ENCODE peak calls at places on chromosomes 3 and 15, in six cellular contexts. D is mammary epithelial cell; R is breast epithelium; S is right cardiac atrium; A is transverse colon; K is CD8-positive, alpha-beta T cell. H is an unnamed sample. For H3K4me1, the result is how much of the 10 kb centered on the place peaks cover.

GRCh38 chr3:100400424-100400781 is 486 bp downstream of the TOMM70 start:
- DNase-seq in D (peak), R (no peak), S (no peak), A (no peak), K (peak), H (peak)

GRCh38 chr15:82122754-82123400 is 77.1 kb upstream of the MEX3B start:
- DNase-seq in D (peak), R (no peak), S (peak), A (no peak), K (no peak), H (no peak)

GRCh38 chr3:159855599-159856495 is 132.8 kb upstream of the IL12A start:
- DNase-seq in D (no peak), R (no peak), S (no peak), A (no peak), K (no peak), H (no peak)

GRCh38 chr15:39209548-39210211 is 371.2 kb upstream of the THBS1 start:
- DNase-seq in D (no peak), R (no peak), S (no peak), A (no peak), K (no peak), H (no peak)

GRCh38 chr3:12944849-12945248 is 103.5 kb upstream of the RPL32 start:
- DNase-seq in D (no peak), R (no peak), S (no peak), A (no peak), K (no peak), H (no peak)

GRCh38 chr3:50862221-50862620 is 187.5 kb downstream of the DOCK3 start:
- DNase-seq in D (no peak), R (no peak), S (no peak), A (no peak), K (no peak), H (no peak)

GRCh38 chr3:111714305-111714704 is 119.2 kb upstream of the ZBED2 start:
- DNase-seq in D (peak), R (no peak), S (no peak), A (no peak), K (no peak), H (no peak)

GRCh38 chr15:86538141-86538540 is 458.5 kb downstream of the AGBL1 start:
- DNase-seq in D (peak), R (no peak), S (no peak), A (no peak), K (no peak), H (no peak)

GRCh38 chr3:86923071-86923476 is 67.9 kb downstream of the VGLL3 start:
- DNase-seq in D (peak), R (no peak), S (no peak), A (no peak), K (no peak), H (no peak)

GRCh38 chr15:32877201-32877600 is 159.4 kb downstream of the GREM1 start:
- DNase-seq in D (no peak), R (no peak), S (no peak), A (no peak), K (no peak), H (no peak)

GRCh38 chr15:35087759-35088158 is 2.7 kb upstream of the NANOGP8 start:
- DNase-seq in D (peak), R (no peak), S (no peak), A (no peak), K (no peak), H (no peak)

GRCh38 chr15:39232512-39232911 is 348.4 kb upstream of the THBS1 start:
- DNase-seq in D (peak), R (no peak), S (no peak), A (no peak), K (no peak), H (no peak)

GRCh38 chr15:46644493-46645481 is 1010.0 kb downstream of the SQOR start:
- DNase-seq in D (no peak), R (no peak), S (no peak), A (no peak), K (no peak), H (no peak)

GRCh38 chr15:75043509-75044257 is 20.3 kb downstream of the PPCDC start:
- DNase-seq in D (peak), R (peak), S (peak), A (peak), K (peak), H (peak)
- H3K4me1 ChIP-seq in D (under half), R (under half), S (under half), A (half or more), K (under half), H (half or more)

DNA sequence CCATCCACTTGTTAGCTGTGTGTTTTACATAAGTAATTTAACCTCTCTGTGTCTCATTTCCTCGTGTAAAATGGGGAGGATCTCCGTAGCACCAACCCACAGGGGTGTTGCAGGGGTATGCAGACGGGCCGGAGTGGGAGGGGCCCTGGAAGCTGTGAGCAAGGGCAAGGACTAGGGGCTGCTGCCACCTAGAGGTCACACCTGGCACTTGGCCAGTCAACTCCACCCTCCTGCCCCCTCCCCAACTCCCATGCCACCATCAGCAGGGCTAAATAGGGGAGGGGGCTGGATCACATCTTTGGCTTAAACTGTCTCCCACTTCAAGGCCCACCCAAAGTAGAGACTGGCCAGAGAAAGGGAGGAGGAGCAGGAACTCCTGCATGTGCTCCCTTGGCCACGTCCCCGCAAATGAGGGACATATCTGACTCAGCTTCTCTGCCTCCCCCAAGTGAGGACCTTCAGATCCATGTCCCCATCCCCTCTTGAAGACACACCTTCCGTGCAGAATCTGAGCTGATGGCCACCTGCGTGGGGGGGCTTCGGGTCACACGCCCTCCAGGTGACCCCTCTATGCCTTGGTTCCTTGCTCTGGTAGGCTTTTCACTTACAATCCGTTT is 2.6 kb downstream of the CCDC9B start:
- DNase-seq in D (peak), R (no peak), S (peak), A (peak), K (peak), H (peak)
- H3K4me1 ChIP-seq in D (half or more), R (under half), S (under half), A (half or more), K (under half), H (under half)

GRCh38 chr3:188134079-188134478 is 19.9 kb upstream of the LPP start:
- DNase-seq in D (no peak), R (no peak), S (no peak), A (no peak), K (no peak), H (no peak)

GRCh38 chr3:188134856-188135255 is 19.1 kb upstream of the LPP start:
- DNase-seq in D (no peak), R (no peak), S (no peak), A (no peak), K (no peak), H (no peak)

GRCh38 chr3:188139466-188139865 is 14.5 kb upstream of the LPP start:
- DNase-seq in D (no peak), R (no peak), S (no peak), A (no peak), K (no peak), H (no peak)

GRCh38 chr3:188135271-188135670 is 18.7 kb upstream of the LPP start:
- DNase-seq in D (no peak), R (no peak), S (no peak), A (no peak), K (no peak), H (no peak)

GRCh38 chr3:188137062-188137461 is 16.9 kb upstream of the LPP start:
- DNase-seq in D (no peak), R (no peak), S (no peak), A (no peak), K (no peak), H (peak)
- H3K4me1 ChIP-seq in D (under half), R (under half), S (under half), A (under half), K (under half), H (under half)

GRCh38 chr3:52655895-52656294 is 29.8 kb downstream of the PBRM1 start:
- DNase-seq in D (no peak), R (no peak), S (no peak), A (no peak), K (no peak), H (no peak)

GRCh38 chr3:52645549-52645948 is 40.2 kb downstream of the PBRM1 start:
- DNase-seq in D (peak), R (no peak), S (no peak), A (no peak), K (no peak), H (no peak)

GRCh38 chr3:52649461-52650210 is 36.1 kb downstream of the PBRM1 start:
- DNase-seq in D (no peak), R (no peak), S (no peak), A (no peak), K (no peak), H (no peak)

GRCh38 chr3:52651592-52651991 is 34.1 kb downstream of the PBRM1 start:
- DNase-seq in D (no peak), R (no peak), S (no peak), A (no peak), K (no peak), H (no peak)

GRCh38 chr3:52650437-52650836 is 35.3 kb downstream of the PBRM1 start:
- DNase-seq in D (no peak), R (no peak), S (no peak), A (no peak), K (no peak), H (no peak)
- H3K4me1 ChIP-seq in D (under half), R (under half), S (under half), A (under half), K (under half), H (under half)

DNA sequence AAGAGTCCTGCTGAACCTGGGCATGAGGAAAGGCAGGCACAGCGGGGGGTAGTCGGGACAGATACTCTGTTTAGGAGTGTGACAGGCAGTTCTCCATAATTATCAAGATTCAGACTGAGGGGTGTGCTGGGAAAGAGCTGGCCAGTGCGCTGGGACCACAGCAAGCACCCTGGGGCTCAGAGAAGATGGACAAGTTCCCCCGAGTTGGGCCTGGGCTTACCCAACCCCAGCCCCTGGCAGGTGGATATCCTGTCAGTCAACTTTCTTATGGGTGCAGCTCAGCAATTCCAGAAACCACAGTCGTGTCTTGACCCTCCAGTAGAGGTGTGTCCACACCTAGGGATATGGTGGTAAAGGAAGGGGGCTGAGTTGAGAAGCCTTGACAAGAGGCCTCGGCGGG is 49.2 kb upstream of the PRR20G start:
- DNase-seq in D (no peak), R (no peak), S (no peak), A (no peak), K (no peak), H (no peak)
- H3K4me1 ChIP-seq in D (under half), R (under half), S (under half), A (under half), K (under half), H (under half)

GRCh38 chr15:80587007-80587406 is 108.1 kb upstream of the ABHD17C start:
- DNase-seq in D (no peak), R (no peak), S (no peak), A (no peak), K (no peak), H (no peak)

GRCh38 chr15:80585544-80586018 is 109.5 kb upstream of the ABHD17C start:
- DNase-seq in D (peak), R (no peak), S (no peak), A (peak), K (no peak), H (no peak)

GRCh38 chr15:80584973-80585372 is 110.1 kb upstream of the ABHD17C start:
- DNase-seq in D (no peak), R (no peak), S (no peak), A (no peak), K (no peak), H (no peak)

GRCh38 chr15:80584561-80584964 is 110.5 kb upstream of the ABHD17C start:
- DNase-seq in D (no peak), R (no peak), S (no peak), A (no peak), K (no peak), H (no peak)

GRCh38 chr15:80586141-80586540 is 109.0 kb upstream of the ABHD17C start:
- DNase-seq in D (peak), R (no peak), S (no peak), A (no peak), K (no peak), H (no peak)
- H3K4me1 ChIP-seq in D (half or more), R (under half), S (under half), A (under half), K (under half), H (under half)

GRCh38 chr15:60591491-60592385 is 112.8 kb upstream of the ICE2 start:
- DNase-seq in D (peak), R (no peak), S (peak), A (peak), K (peak), H (peak)
- H3K4me1 ChIP-seq in D (under half), R (under half), S (under half), A (under half), K (under half), H (under half)

DNA sequence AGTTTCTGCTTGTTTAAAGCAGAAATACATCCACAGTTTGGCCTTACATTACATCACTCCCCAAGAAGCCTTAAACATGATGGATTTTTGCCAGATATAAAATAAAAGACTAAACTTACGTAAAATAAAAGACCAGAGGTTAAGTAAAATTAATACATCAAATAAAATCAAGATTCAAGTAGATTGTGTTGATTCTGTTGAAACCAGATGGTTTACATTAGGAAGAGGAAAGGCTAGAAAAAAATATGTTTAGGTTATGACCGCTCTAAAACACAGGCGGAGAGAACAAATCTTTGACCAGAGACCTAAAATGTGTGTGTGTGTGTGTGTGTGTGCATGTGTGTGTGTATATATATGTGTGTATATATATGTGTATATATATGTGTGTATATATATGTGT is 104.1 kb downstream of the DUT start:
- DNase-seq in D (no peak), R (no peak), S (no peak), A (no peak), K (no peak), H (no peak)
- H3K4me1 ChIP-seq in D (under half), R (under half), S (under half), A (under half), K (under half), H (under half)